ENCODE peak calls at places on chromosomes 4 and X, in five cellular contexts. R, O, Q, L and H are unnamed samples. For H3K36me3, the result is how much of the 10 kb centered on the place peaks cover.

GRCh38 chrX:39453847-39454645 is 643.7 kb downstream of the BCOR start:
- DNase-seq in R (no peak), O (no peak), Q (no peak), L (no peak), H (no peak)

GRCh38 chr4:9976781-9977180 is 44.5 kb downstream of the SLC2A9 start:
- DNase-seq in O (no peak), R (no peak), Q (no peak), L (no peak), H (no peak)

GRCh38 chr4:106618920-106619319 is 250.3 kb upstream of the GIMD1 start:
- DNase-seq in R (no peak), O (no peak), Q (no peak), L (no peak), H (no peak)

GRCh38 chr4:24262616-24263015 is 321.7 kb downstream of the DHX15 start:
- DNase-seq in O (no peak), Q (no peak), L (no peak), R (no peak), H (no peak)

GRCh38 chrX:111854778-111855490 is 21.0 kb upstream of the TRPC5OS start:
- DNase-seq in L (no peak), R (peak), Q (no peak), O (no peak), H (no peak)

GRCh38 chrX:97380200-97380599 is 496.5 kb downstream of the RPA4 start:
- DNase-seq in R (no peak), Q (no peak), L (no peak), O (no peak), H (no peak)

GRCh38 chrX:148681605-148682004 is 181.2 kb downstream of the AFF2 start:
- DNase-seq in L (no peak), Q (no peak), O (no peak), R (no peak), H (no peak)

GRCh38 chr4:8506373-8507250 is 66.0 kb downstream of the TRMT44 start:
- DNase-seq in R (no peak), L (peak), O (peak), Q (no peak), H (peak)

GRCh38 chr4:95363966-95364365 is 184.8 kb downstream of the UNC5C start:
- DNase-seq in O (no peak), L (no peak), Q (no peak), R (no peak), H (no peak)

GRCh38 chrX:71652405-71652804 is 14.9 kb upstream of the LOC101059915 start:
- DNase-seq in Q (peak), L (peak), O (peak), R (peak), H (no peak)

GRCh38 chr4:1010522-1011021 is 854 bp upstream of the FGFRL1 start:
- DNase-seq in R (peak), L (peak), Q (peak), O (peak), H (peak)

GRCh38 chr4:21139327-21139726 is 439.1 kb downstream of the PACRGL start:
- DNase-seq in Q (no peak), O (no peak), R (no peak), L (no peak), H (no peak)

GRCh38 chrX:103446665-103447302 is 70.4 kb downstream of the BEX3 start:
- DNase-seq in R (no peak), O (no peak), Q (no peak), L (no peak), H (no peak)

GRCh38 chrX:9337056-9337455 is 127.8 kb upstream of the TBL1X start:
- DNase-seq in Q (no peak), L (no peak), R (no peak), O (no peak), H (peak)

GRCh38 chr4:120842046-120842445 is 80.5 kb downstream of the PRDM5 start:
- DNase-seq in Q (no peak), R (no peak), L (no peak), O (no peak), H (no peak)

GRCh38 chrX:100964362-100964761 is 5.1 kb upstream of the ARL13A start:
- DNase-seq in Q (no peak), L (no peak), R (no peak), O (no peak), H (no peak)

GRCh38 chr4:133584714-133585113 is 435.6 kb downstream of the PCDH10 start:
- DNase-seq in Q (no peak), L (no peak), O (no peak), R (no peak), H (no peak)

GRCh38 chr4:184473515-184474260 is 662 bp downstream of the IRF2 start:
- DNase-seq in L (peak), Q (peak), R (no peak), O (peak), H (no peak)

GRCh38 chrX:18424482-18425198 is 768 bp upstream of the CDKL5 start:
- DNase-seq in O (peak), L (peak), Q (no peak), R (no peak), H (no peak)

GRCh38 chr4:124883642-124884041 is 171.1 kb upstream of the ANKRD50 start:
- DNase-seq in O (no peak), L (no peak), R (no peak), Q (no peak), H (no peak)

GRCh38 chr4:24884925-24885324 is 27.9 kb downstream of the CCDC149 start:
- DNase-seq in O (no peak), Q (peak), R (no peak), L (no peak), H (no peak)

GRCh38 chr4:143714290-143714625 is 13.8 kb upstream of the FREM3 start:
- DNase-seq in Q (no peak), L (no peak), O (no peak), R (no peak), H (no peak)

GRCh38 chr4:143713556-143714289 is 13.2 kb upstream of the FREM3 start:
- DNase-seq in R (no peak), L (no peak), O (no peak), Q (no peak), H (no peak)

DNA sequence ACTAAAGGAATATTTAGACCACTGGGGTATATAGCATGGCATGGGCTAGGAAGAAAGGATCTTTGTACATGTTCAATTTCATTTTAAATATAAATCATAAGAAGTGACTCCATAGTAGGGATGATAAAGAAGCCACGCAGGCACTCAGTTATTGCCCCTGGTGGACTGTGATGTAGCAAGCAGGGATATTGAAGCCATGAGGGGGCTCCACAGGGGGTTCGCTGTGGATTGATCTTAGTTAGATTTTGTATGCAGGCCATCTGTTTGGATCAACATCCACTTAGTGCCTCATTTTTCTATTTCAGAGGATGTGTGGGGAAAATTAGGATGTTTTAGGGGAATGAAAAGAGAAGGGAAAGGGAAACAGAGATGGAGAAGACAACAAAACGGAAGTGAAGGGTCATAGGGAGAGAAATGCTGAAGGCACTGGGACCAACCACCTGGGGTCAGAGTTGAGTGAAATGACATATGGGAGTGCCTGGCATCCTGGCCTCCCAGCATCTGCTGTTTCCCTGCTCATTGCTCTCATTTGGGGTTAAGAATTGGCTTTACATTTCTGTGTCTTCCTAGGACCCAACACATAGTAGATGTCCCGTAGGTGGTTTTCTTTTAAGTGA is 11.2 kb upstream of the FREM3 start:
- DNase-seq in Q (peak), L (no peak), O (no peak), R (no peak), H (no peak)
- TF ChIP-seq CTCF in Q (peak), L (no peak), O (no peak), R (peak), H (no peak)

DNA sequence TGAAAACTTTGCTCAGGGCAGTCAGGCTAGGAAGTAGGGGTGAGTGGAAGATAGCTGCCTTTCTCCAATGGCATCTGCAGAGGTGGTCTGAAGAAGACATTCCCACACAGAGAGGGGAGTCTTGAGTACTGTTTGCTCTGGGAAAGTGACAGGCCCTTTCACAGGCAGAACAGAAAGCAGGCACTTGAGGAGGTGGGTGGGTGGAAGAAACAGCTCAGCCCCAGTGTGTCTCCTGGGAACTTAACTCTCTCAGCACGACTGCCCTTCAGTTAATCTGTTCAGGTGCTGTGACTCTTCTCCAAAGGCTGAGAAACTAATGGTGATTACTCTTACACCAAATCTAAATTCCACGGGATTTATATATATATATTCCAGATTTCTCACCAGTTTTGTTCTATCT is 28.3 kb downstream of the ENOPH1 start:
- DNase-seq in O (no peak), R (no peak), L (no peak), Q (no peak), H (no peak)
- H3K36me3 ChIP-seq in O (under half), R (under half), L (under half), Q (half or more), H (half or more)

GRCh38 chr4:54091637-54092404 is 8.1 kb upstream of the GSX2 start:
- DNase-seq in L (peak), Q (peak), O (peak), R (no peak), H (peak)
- TF ChIP-seq POLR2A in L (no peak), Q (no peak), O (no peak), R (no peak), H (no peak)

GRCh38 chrX:42495139-42495538 is 282.8 kb downstream of the PPP1R2C start:
- DNase-seq in L (no peak), R (no peak), O (no peak), Q (no peak), H (no peak)
- TF ChIP-seq CTCF in L (no peak), R (no peak), O (no peak), Q (no peak), H (no peak)

GRCh38 chrX:65528293-65528692 is 6.3 kb downstream of the LAS1L start:
- DNase-seq in Q (no peak), R (no peak), O (no peak), L (no peak), H (no peak)
- H3K36me3 ChIP-seq in Q (half or more), R (under half), O (under half), L (under half), H (under half)